ENCODE peak calls at places on chromosomes 11 and 22, in seven cellular contexts. K is ovary, A is transverse colon, W is chondrocyte, C is astrocyte of the spinal cord, F is A549, L is bronchial epithelial cell. G is an unnamed sample.

GRCh38 chr22:46546466-46547178 is 9.2 kb upstream of the CELSR1 start:
- DNase-seq in K (no peak), A (no peak), W (peak; percentile 26), C (peak; percentile 42), F (no peak), L (no peak), G (no peak)

GRCh38 chr11:18802381-18803257 is 11.0 kb upstream of the PTPN5 start:
- DNase-seq in K (no peak), A (peak; percentile 32), W (no peak), C (peak; percentile 70), F (peak; percentile 66), L (peak; percentile 71), G (peak; percentile 43)

GRCh38 chr22:18000441-18001039 is 23.8 kb downstream of the MICAL3 start:
- DNase-seq in K (peak; percentile 47), A (peak; percentile 36), W (no peak), C (no peak), F (no peak), L (no peak), G (no peak)

GRCh38 chr11:27401280-27401679 is 38.3 kb upstream of the CCDC34 start:
- DNase-seq in K (no peak), A (no peak), W (no peak), C (no peak), F (no peak), L (peak; percentile 63), G (no peak)

GRCh38 chr22:43921361-43921760 is 2.2 kb upstream of the PNPLA3 start:
- DNase-seq in K (no peak), A (no peak), W (no peak), C (peak; percentile 70), F (no peak), L (no peak), G (peak; percentile 33)

GRCh38 chr22:40484906-40485660 is 114.7 kb downstream of the SGSM3 start:
- DNase-seq in K (no peak), A (no peak), W (no peak), C (no peak), F (no peak), L (no peak), G (no peak)

GRCh38 chr11:134024420-134025085 is 44.3 kb upstream of the JAM3 start:
- DNase-seq in K (no peak), A (no peak), W (no peak), C (no peak), F (no peak), L (peak; percentile 87), G (no peak)

GRCh38 chr11:106581399-106581798 is 436.9 kb downstream of the GUCY1A2 start:
- DNase-seq in K (no peak), A (no peak), W (no peak), C (no peak), F (no peak), L (no peak), G (no peak)

GRCh38 chr11:113994077-113994954 is 19.4 kb downstream of the HTR3A start:
- DNase-seq in K (no peak), A (no peak), W (no peak), C (peak; percentile 10), F (peak; percentile 37), L (no peak), G (no peak)

GRCh38 chr11:108592591-108593213 is 866 bp downstream of the EXPH5 start:
- DNase-seq in K (peak; percentile 23), A (peak; percentile 48), W (no peak), C (no peak), F (no peak), L (no peak), G (no peak)

GRCh38 chr22:18048041-18048440 is 23.7 kb upstream of the MICAL3 start:
- DNase-seq in K (no peak), A (no peak), W (no peak), C (no peak), F (no peak), L (no peak), G (no peak)

GRCh38 chr22:48806227-48806781 is 1021.4 kb downstream of the BRD1 start:
- DNase-seq in K (no peak), A (no peak), W (no peak), C (no peak), F (no peak), L (no peak), G (no peak)

GRCh38 chr11:102730036-102730815 is 5.5 kb upstream of the MMP8 start:
- DNase-seq in K (no peak), A (no peak), W (no peak), C (no peak), F (no peak), L (no peak), G (no peak)

GRCh38 chr11:116540645-116541044 is 232.1 kb downstream of the BUD13 start:
- DNase-seq in K (no peak), A (no peak), W (no peak), C (no peak), F (no peak), L (no peak), G (no peak)

GRCh38 chr11:30914143-30914762 is 328.1 kb upstream of the MPPED2 start:
- DNase-seq in K (no peak), A (peak; percentile 40), W (no peak), C (peak; percentile 50), F (peak; percentile 8), L (peak; percentile 59), G (peak; percentile 27)

GRCh38 chr11:112756166-112756565 is 205.1 kb upstream of the NCAM1 start:
- DNase-seq in K (no peak), A (no peak), W (no peak), C (no peak), F (no peak), L (no peak), G (no peak)

GRCh38 chr11:112219476-112220232 is 6.6 kb upstream of the PTS start:
- DNase-seq in K (peak; percentile 23), A (peak; percentile 20), W (no peak), C (peak; percentile 79), F (peak; percentile 39), L (peak; percentile 69), G (peak; percentile 68)

GRCh38 chr11:130915556-130916237 is 582 bp downstream of the SNX19 start:
- DNase-seq in K (peak; percentile 34), A (no peak), W (no peak), C (no peak), F (no peak), L (no peak), G (no peak)

GRCh38 chr11:57094206-57094940 is 87.4 kb upstream of the LRRC55 start:
- DNase-seq in K (no peak), A (no peak), W (no peak), C (no peak), F (no peak), L (peak; percentile 47), G (no peak)

GRCh38 chr22:17842386-17842785 is 68.1 kb upstream of the BID start:
- DNase-seq in K (peak; percentile 81), A (peak; percentile 62), W (no peak), C (no peak), F (no peak), L (no peak), G (no peak)

GRCh38 chr11:110425751-110426545 is 3.8 kb upstream of the FDX1 start:
- DNase-seq in K (no peak), A (no peak), W (no peak), C (peak; percentile 87), F (no peak), L (peak; percentile 6), G (peak; percentile 65)

DNA sequence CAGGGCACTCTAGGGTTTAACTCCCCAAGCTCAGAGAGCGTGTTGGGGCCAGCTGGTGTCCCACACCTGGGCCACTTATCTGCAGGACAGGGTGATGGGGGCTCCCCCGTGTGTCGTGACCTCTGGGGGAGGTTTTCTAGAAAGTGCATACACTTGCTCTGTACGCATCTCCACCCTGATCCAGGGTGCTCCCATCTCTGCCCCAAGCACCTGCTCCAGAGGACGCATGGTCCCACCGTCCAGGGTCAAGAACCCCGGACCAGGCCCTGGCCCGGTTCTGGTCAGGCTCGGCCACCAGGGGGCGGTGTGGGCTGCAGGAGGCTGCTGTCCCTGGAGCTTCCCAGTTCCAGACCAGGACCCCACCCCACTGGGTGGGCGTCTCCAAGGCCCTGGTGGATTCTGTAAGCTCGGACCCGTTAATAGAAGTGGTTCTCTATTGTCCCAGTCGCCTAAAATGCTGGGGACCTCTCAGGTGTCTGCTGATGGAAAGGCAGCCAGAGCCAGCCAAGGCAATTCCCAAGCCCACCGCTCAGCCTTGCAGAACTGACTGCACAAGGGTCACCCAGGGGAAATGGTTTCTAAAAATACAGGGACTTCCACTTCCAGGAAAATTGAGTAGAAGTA is 34.7 kb upstream of the SEPTIN5 start:
- DNase-seq in K (peak; percentile 44), A (peak; percentile 27), W (peak; percentile 81), C (no peak), F (peak; percentile 7), L (peak; percentile 1), G (no peak)
- TF ChIP-seq CTCF in K (peak; percentile 59), A (peak; percentile 65), W (peak; percentile 85), C (peak; percentile 70), F (peak; percentile 47), L (peak; percentile 88), G (peak; percentile 68)

GRCh38 chr11:2298795-2299747 is 2.6 kb downstream of the C11orf21 start:
- DNase-seq in K (no peak), A (peak; percentile 44), W (no peak), C (no peak), F (peak; percentile 57), L (peak; percentile 44), G (no peak)
- TF ChIP-seq CTCF in K (no peak), A (peak; percentile 50), W (peak; percentile 57), C (peak; percentile 31), F (peak; percentile 45), L (peak; percentile 91), G (peak; percentile 25)

DNA sequence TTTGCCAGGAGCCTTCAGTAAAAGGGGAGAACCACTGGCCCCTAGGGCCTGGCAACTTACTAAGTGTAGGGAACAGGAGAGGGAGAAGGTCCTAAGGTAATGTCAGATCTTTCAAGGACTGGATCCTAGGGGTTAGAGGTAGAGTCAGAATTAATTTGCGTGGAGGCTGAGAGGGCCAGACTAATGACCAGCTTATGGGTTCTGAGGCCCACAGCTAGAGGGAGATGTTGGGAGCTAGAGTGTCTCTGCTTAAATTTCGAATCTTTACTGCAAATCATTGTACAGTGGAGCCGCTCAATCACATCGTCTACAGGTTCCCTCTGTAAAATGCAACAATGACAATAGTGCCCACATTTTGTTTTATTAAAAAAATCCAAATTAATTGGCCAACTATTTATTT is 31.4 kb downstream of the CLMP start:
- DNase-seq in K (no peak), A (no peak), W (no peak), C (no peak), F (no peak), L (no peak), G (no peak)
- TF ChIP-seq CTCF in K (no peak), A (no peak), W (peak; percentile 37), C (peak; percentile 22), F (no peak), L (peak; percentile 4), G (peak; percentile 26)

DNA sequence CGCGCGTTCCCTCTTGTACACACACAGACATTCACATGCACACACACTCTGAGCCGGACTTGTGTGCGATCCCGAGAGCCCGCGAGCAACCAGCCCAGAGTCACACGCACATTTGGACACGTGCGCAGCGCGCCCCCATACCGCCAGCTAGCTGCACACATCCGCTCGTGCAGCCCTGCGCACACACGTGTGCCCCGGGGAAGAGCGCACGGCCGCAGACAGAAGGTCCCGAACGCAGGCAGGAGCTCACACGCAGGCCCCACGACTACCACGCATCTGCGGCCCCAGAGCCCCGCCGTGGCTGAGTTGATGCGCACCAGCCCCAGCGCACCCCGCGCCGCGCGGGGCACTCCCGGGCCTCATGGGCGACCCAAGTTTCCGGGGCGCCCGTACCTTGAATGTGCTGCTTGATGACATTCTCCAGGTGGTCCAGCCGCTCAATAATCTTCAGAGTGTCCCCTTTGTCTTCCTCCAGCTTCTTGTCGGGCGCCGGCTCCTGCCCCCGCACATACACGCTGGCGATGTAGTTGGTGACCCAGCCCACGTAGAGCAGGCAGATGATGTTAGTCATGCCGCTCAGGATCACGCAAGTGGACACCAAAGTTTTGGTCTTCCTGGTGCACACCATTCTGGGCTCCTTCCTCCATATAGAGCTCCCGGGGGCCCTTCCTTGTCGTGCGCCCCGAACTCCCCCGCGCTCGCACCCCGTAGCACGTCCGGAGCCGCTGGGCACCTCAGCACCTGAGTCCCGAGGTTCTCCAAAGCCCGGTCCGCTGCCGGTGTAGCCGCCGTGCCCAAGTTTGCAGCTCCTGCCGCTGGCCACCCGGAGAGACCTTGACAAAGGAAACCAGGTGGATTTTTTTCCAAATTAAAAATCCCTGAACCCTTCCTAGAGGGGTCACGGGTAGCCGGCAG is 582 bp downstream of the GALNT18 start:
- DNase-seq in K (peak; percentile 37), A (peak; percentile 31), W (no peak), C (peak; percentile 3), F (peak; percentile 21), L (peak; percentile 39), G (no peak)
- TF ChIP-seq CTCF in K (peak; percentile 17), A (no peak), W (peak; percentile 44), C (peak; percentile 7), F (peak; percentile 11), L (no peak), G (no peak)